ENCODE peak calls at places on chromosome 6, in six cellular contexts. H is osteoblast, V is thoracic aorta, G is heart left ventricle, J is tibial nerve, P is mammary epithelial cell. K is an unnamed sample.
A peak's percentile ranks its signal among the peaks of the same experiment; 100 is the strongest.

GRCh38 chr6:95576621-95577316 is 566 bp upstream of the MANEA start:
- DNase-seq in J (no peak), H (no peak), G (no peak), P (peak; percentile 22), V (no peak), K (no peak)

GRCh38 chr6:147421903-147422302 is 86.6 kb upstream of the SAMD5 start:
- DNase-seq in J (no peak), H (no peak), P (no peak), G (no peak), V (no peak), K (no peak)

GRCh38 chr6:138275976-138276375 is 57.7 kb upstream of the PBOV1 start:
- DNase-seq in J (no peak), P (no peak), G (no peak), V (no peak), H (no peak), K (no peak)

GRCh38 chr6:143531720-143532504 is 20.4 kb upstream of the FUCA2 start:
- DNase-seq in J (no peak), P (no peak), H (no peak), G (no peak), V (no peak), K (no peak)

GRCh38 chr6:130896249-130896648 is 69.0 kb downstream of the SMLR1 start:
- DNase-seq in J (no peak), G (no peak), H (no peak), P (peak; percentile 63), V (no peak), K (no peak)

GRCh38 chr6:163036251-163036650 is 308.5 kb downstream of the PACRG start:
- DNase-seq in P (no peak), V (no peak), J (no peak), G (no peak), H (no peak), K (no peak)

GRCh38 chr6:119129968-119130484 is 51.6 kb upstream of the FAM184A start:
- DNase-seq in H (no peak), P (peak; percentile 44), J (no peak), G (no peak), V (no peak), K (no peak)

GRCh38 chr6:149334682-149335160 is 17.2 kb downstream of the TAB2 start:
- DNase-seq in V (peak; percentile 15), G (no peak), P (peak; percentile 76), J (no peak), H (peak; percentile 45), K (no peak)

GRCh38 chr6:142207265-142207877 is 60.3 kb downstream of the VTA1 start:
- DNase-seq in J (no peak), P (peak; percentile 32), V (no peak), H (no peak), G (no peak), K (peak; percentile 22)

GRCh38 chr6:55704421-55704820 is 125.4 kb upstream of the HMGCLL1 start:
- DNase-seq in P (peak; percentile 93), J (no peak), H (no peak), G (no peak), V (no peak), K (no peak)

GRCh38 chr6:156720739-156721714 is 56.2 kb upstream of the ARID1B start:
- DNase-seq in G (no peak), V (no peak), J (no peak), H (no peak), P (peak; percentile 89), K (peak; percentile 22)

GRCh38 chr6:13422601-13423247 is 64.7 kb downstream of the GFOD1 start:
- DNase-seq in P (peak; percentile 39), H (no peak), V (no peak), J (no peak), G (no peak), K (no peak)

GRCh38 chr6:159826004-159826403 is 25.9 kb downstream of the PNLDC1 start:
- DNase-seq in J (no peak), H (no peak), P (no peak), G (no peak), V (no peak), K (no peak)

GRCh38 chr6:155284775-155285174 is 21.0 kb downstream of the CLDN20 start:
- DNase-seq in G (no peak), J (no peak), V (no peak), H (no peak), P (no peak), K (no peak)

GRCh38 chr6:111838749-111839484 is 34.3 kb downstream of the FYN start:
- DNase-seq in H (no peak), J (no peak), G (no peak), P (no peak), V (no peak), K (no peak)

GRCh38 chr6:133945158-133945557 is 7.9 kb upstream of the TBPL1 start:
- DNase-seq in P (no peak), H (peak; percentile 47), J (no peak), V (no peak), G (no peak), K (no peak)

GRCh38 chr6:89035252-89036106 is 45.1 kb upstream of the PNRC1 start:
- DNase-seq in P (peak; percentile 100), G (peak; percentile 71), H (no peak), J (peak; percentile 84), V (peak; percentile 84), K (peak; percentile 89)

GRCh38 chr6:63504777-63505384 is 67.4 kb upstream of the LOC128125822 start:
- DNase-seq in G (no peak), H (no peak), J (no peak), P (no peak), V (no peak), K (no peak)

GRCh38 chr6:109326346-109326745 is 55.9 kb downstream of the CD164 start:
- DNase-seq in V (no peak), P (no peak), J (no peak), G (no peak), H (no peak), K (no peak)

GRCh38 chr6:17831135-17831534 is 124.4 kb upstream of the NUP153 start:
- DNase-seq in G (no peak), H (no peak), P (peak; percentile 35), V (no peak), J (no peak), K (no peak)

GRCh38 chr6:117928833-117929232 is 21.8 kb downstream of the SLC35F1 start:
- DNase-seq in H (no peak), J (no peak), P (no peak), V (no peak), G (no peak), K (no peak)

GRCh38 chr6:77650098-77650663 is 2.7 kb upstream of the MEI4 start:
- DNase-seq in V (no peak), H (no peak), J (no peak), P (no peak), G (peak; percentile 59), K (no peak)

GRCh38 chr6:34644716-34645115 is 51.9 kb downstream of the ILRUN start:
- DNase-seq in J (no peak), V (no peak), G (no peak), P (no peak), H (no peak), K (no peak)

GRCh38 chr6:140436023-140436811 is 1061.8 kb upstream of the CITED2 start:
- DNase-seq in V (no peak), P (peak; percentile 69), H (peak; percentile 5), G (no peak), J (no peak), K (no peak)

GRCh38 chr6:16420715-16421461 is 182.5 kb downstream of the GMPR start:
- DNase-seq in H (peak; percentile 69), V (no peak), P (no peak), G (no peak), J (no peak), K (no peak)

DNA sequence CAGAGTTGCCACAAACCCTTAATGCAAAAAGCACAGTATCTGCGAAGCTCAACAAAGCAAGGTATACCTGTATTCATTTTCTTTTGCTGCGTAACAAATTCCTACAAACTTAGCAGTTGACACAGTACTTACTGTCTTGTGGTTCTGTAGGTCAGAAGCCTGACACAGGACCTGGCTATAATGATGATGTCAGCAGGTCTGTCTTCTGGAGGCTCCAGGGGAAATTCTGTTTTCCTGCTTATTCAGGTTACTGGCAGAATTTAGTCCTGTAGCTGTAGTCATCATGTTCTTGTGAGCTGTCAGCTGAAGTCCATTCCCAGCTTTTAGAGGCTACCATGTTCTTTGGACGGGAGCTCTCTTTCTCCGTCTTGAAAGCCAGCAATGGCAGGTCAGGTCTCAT is 99.2 kb downstream of the HIVEP1 start:
- DNase-seq in J (no peak), H (no peak), V (no peak), G (no peak), P (no peak), K (no peak)
- H3K4me1 ChIP-seq in J (no peaks in the 10 kb centered on the region), H (peaks cover 15% of the 10 kb centered on the region), V (no peaks in the 10 kb centered on the region), G (peaks cover 2% of the 10 kb centered on the region), P (no peaks in the 10 kb centered on the region), K (no peaks in the 10 kb centered on the region)

DNA sequence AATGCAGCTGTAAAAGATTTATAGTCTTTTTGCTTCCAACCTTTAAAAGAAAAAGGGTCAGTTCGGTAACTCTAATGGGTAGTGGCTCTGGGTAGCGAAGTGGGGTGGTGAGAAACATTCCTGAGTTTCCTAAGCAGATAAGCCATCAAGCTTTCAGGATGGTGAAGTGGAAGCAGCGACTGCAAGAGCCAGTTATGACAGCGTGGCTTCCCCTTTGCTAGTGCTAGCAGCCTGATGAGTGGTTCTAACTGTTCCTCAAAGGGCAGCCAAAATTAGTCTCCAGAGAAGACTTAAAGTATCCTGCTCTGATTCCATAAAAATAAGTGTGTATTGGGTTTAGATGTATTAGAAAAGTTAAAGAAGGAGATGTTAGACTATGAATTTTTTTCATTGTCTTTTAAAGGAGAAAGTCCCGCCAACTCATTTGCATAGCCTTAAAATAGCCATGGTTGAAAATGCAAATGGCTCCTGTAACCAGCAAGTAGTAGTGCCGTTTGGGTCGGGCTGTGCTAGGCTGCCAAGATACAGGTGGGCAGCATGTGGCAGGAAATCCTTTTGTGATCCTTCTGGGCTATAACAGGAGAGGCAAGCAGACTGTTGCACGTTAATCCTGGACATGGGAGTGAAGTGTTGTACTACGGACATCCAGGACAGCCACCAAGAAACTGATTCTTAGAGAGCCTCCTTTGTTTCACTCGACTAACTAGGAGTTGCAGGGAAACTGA is 18.0 kb downstream of the ELOVL2 start:
- DNase-seq in H (no peak), G (no peak), J (no peak), P (no peak), V (no peak), K (no peak)
- H3K27ac ChIP-seq in H (no peak overlapping the region), G (no peak overlapping the region), J (no peak overlapping the region), P (no peak overlapping the region), V (no peak overlapping the region), K (no peak overlapping the region)

GRCh38 chr6:38703949-38704348 is 1.0 kb upstream of the GLO1 start:
- DNase-seq in H (no peak), V (no peak), G (no peak), P (no peak), J (no peak), K (no peak)
- H3K4me1 ChIP-seq in H (peaks cover 3% of the 10 kb centered on the region), V (peaks cover 5% of the 10 kb centered on the region), G (peaks cover 2% of the 10 kb centered on the region), P (no peaks in the 10 kb centered on the region), J (no peaks in the 10 kb centered on the region), K (no peaks in the 10 kb centered on the region)

GRCh38 chr6:44133003-44133931 is 5.9 kb downstream of the TMEM63B start:
- DNase-seq in G (no peak), H (peak; percentile 99), V (no peak), J (peak; percentile 16), P (peak; percentile 25), K (no peak)

GRCh38 chr6:44133981-44134711 is 6.8 kb downstream of the TMEM63B start:
- DNase-seq in J (no peak), P (no peak), H (no peak), G (no peak), V (no peak), K (no peak)

GRCh38 chr6:44135173-44135748 is 7.9 kb downstream of the TMEM63B start:
- DNase-seq in P (no peak), J (no peak), G (no peak), H (no peak), V (no peak), K (no peak)

GRCh38 chr6:44138717-44139350 is 11.5 kb downstream of the TMEM63B start:
- DNase-seq in H (no peak), G (no peak), P (no peak), J (no peak), V (no peak), K (no peak)

GRCh38 chr6:44135875-44136274 is 8.5 kb downstream of the TMEM63B start:
- DNase-seq in J (no peak), H (no peak), P (no peak), G (no peak), V (no peak), K (no peak)
- H3K27ac ChIP-seq in J (no peak overlapping the region), H (no peak overlapping the region), P (no peak overlapping the region), G (no peak overlapping the region), V (no peak overlapping the region), K (no peak overlapping the region)